ENCODE peak calls at places on chromosomes 4 and X, in seven cellular contexts. F is neural crest cell, K is GM20000, U is fibroblast of lung, T is DND-41, L is fibroblast of mammary gland, S is astrocyte of the cerebellum. Z is an unnamed sample.

GRCh38 chr4:77881460-77882295 is 19.0 kb downstream of the MRPL1 start:
- DNase-seq in U (no peak), T (no peak), S (no peak), K (no peak), L (peak; percentile 71), F (no peak), Z (peak; percentile 20)

GRCh38 chrX:40243699-40244098 is 145.9 kb upstream of the BCOR start:
- DNase-seq in S (no peak), T (no peak), K (no peak), U (no peak), F (peak; percentile 32), L (no peak), Z (no peak)

GRCh38 chr4:56129431-56129861 is 180.7 kb downstream of the CEP135 start:
- DNase-seq in U (peak; percentile 49), F (no peak), K (peak; percentile 5), T (peak; percentile 6), L (no peak), S (no peak), Z (peak; percentile 42)

GRCh38 chrX:154719132-154719675 is 31.7 kb downstream of the GAB3 start:
- DNase-seq in L (peak; percentile 90), U (peak; percentile 84), F (no peak), K (no peak), T (peak; percentile 77), S (no peak), Z (peak; percentile 59)

GRCh38 chr4:122921971-122922876 is at the start of gene NUDT6:
- DNase-seq in T (peak; percentile 56), L (peak; percentile 74), F (peak; percentile 50), U (peak; percentile 66), S (no peak), K (peak; percentile 59), Z (peak; percentile 52)

GRCh38 chrX:63930140-63930539 is 145.1 kb upstream of the ARHGEF9 start:
- DNase-seq in U (no peak), S (no peak), L (peak; percentile 3), K (no peak), T (peak; percentile 7), F (no peak), Z (no peak)

GRCh38 chr4:124386163-124386562 is 326.4 kb downstream of the ANKRD50 start:
- DNase-seq in F (no peak), T (no peak), K (no peak), L (no peak), S (no peak), U (no peak), Z (no peak)

GRCh38 chrX:139388234-139388633 is 142.3 kb upstream of the F9 start:
- DNase-seq in S (no peak), F (no peak), K (no peak), T (no peak), U (peak; percentile 2), L (peak; percentile 28), Z (no peak)

GRCh38 chr4:98838528-98838927 is 90.4 kb downstream of the EIF4E start:
- DNase-seq in T (no peak), K (no peak), S (no peak), F (no peak), L (no peak), U (no peak), Z (no peak)

GRCh38 chr4:26093561-26093960 is 179.5 kb downstream of the SMIM20 start:
- DNase-seq in S (no peak), F (no peak), T (no peak), U (no peak), K (no peak), L (no peak), Z (no peak)

GRCh38 chr4:61992351-61992750 is 792.2 kb downstream of the ADGRL3 start:
- DNase-seq in U (no peak), L (no peak), F (no peak), S (no peak), K (no peak), T (no peak), Z (no peak)

GRCh38 chrX:109389917-109390316 is 92.0 kb downstream of the GUCY2F start:
- DNase-seq in U (no peak), K (no peak), T (no peak), L (no peak), F (no peak), S (no peak), Z (no peak)

GRCh38 chrX:153626863-153627674 is 19.9 kb upstream of the DUSP9 start:
- DNase-seq in F (no peak), L (no peak), K (no peak), T (no peak), U (no peak), S (no peak), Z (no peak)

GRCh38 chr4:152620218-152620617 is 59.6 kb downstream of the TMEM154 start:
- DNase-seq in S (no peak), L (no peak), K (no peak), T (no peak), U (no peak), F (no peak), Z (no peak)

GRCh38 chr4:140220053-140220452 is 66.1 kb upstream of the MAML3 start:
- DNase-seq in U (no peak), F (no peak), L (no peak), K (no peak), S (no peak), T (no peak), Z (no peak)

GRCh38 chrX:134718329-134719317 is 60.4 kb upstream of the PLAC1 start:
- DNase-seq in S (peak; percentile 63), K (no peak), U (peak; percentile 95), F (no peak), T (peak; percentile 55), L (peak; percentile 96), Z (peak; percentile 65)

GRCh38 chr4:8336412-8337075 is 67.0 kb downstream of the HTRA3 start:
- DNase-seq in U (peak; percentile 39), F (no peak), S (no peak), L (peak; percentile 56), T (no peak), K (no peak), Z (no peak)

GRCh38 chr4:100372432-100372831 is 145.4 kb downstream of the EMCN start:
- DNase-seq in S (no peak), U (no peak), K (no peak), T (peak; percentile 18), F (no peak), L (peak; percentile 10), Z (peak; percentile 19)

GRCh38 chr4:177064724-177065394 is 244.8 kb upstream of the NEIL3 start:
- DNase-seq in U (no peak), T (no peak), K (no peak), L (no peak), S (no peak), F (no peak), Z (no peak)
- TF ChIP-seq CTCF in U (no peak), T (no peak), K (no peak), L (no peak), S (no peak), F (no peak), Z (no peak)

GRCh38 chr4:83358410-83358809 is 23.8 kb upstream of the HPSE start:
- DNase-seq in L (peak; percentile 71), T (no peak), K (no peak), U (peak; percentile 88), F (no peak), S (peak; percentile 40), Z (no peak)

GRCh38 chr4:83361416-83362196 is 27.0 kb upstream of the HPSE start:
- DNase-seq in F (no peak), L (no peak), U (peak; percentile 7), T (no peak), S (no peak), K (no peak), Z (no peak)

GRCh38 chr4:83364312-83364711 is 29.7 kb upstream of the HPSE start:
- DNase-seq in S (no peak), K (no peak), T (no peak), U (peak; percentile 31), L (no peak), F (no peak), Z (no peak)

GRCh38 chr4:83360018-83360417 is 25.4 kb upstream of the HPSE start:
- DNase-seq in F (no peak), S (no peak), K (no peak), U (no peak), L (no peak), T (no peak), Z (no peak)

DNA sequence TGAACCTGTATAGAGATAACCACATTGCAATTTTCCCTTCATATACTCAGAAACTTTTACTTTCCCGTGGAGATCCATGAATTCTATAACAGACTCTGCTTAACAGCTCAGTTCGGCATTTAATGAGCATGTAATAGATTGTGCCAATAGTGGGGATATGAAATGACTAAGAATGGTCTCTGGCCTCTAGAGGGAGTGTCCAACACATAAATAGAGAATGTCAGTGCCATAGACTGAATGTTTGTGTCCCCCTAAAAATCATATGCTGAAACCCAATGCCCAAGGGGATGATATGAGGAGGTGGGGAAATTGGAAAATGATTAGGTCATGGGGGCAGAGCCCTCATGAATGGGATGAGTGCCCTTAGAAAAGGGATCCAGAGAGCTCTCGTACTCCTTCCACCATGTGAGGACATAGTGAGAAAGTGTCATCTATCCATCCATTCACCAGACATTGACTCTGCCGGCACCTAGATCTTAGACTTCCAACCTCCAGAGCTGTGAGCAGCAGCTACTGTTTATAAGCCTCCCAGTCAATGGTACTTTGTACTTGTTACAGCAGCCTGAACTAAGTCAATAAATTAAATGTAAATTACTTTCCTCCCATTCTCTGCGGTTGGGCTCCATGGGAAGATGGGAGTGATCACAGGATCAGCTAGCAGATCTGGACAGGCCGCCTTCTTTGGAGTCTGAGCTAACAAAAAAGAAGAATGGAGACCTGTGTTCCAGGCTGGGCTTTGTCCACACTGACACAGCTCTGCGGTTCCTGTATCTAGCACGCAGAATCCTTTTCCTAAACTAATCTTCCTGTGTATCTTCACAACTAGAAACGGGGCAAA is 28.1 kb upstream of the HPSE start:
- DNase-seq in F (no peak), U (peak; percentile 55), S (peak; percentile 38), K (no peak), T (no peak), L (peak; percentile 62), Z (no peak)
- TF ChIP-seq CTCF in F (peak; percentile 50), U (peak; percentile 30), S (peak; percentile 57), K (peak; percentile 12), T (peak; percentile 52), L (peak; percentile 54), Z (peak; percentile 30)

GRCh38 chrX:119391279-119391678 is 7.9 kb upstream of the SLC25A43 start:
- DNase-seq in U (peak; percentile 37), K (no peak), L (peak; percentile 59), T (no peak), S (no peak), F (no peak), Z (peak; percentile 18)
- TF ChIP-seq CTCF in U (peak; percentile 28), K (no peak), L (peak; percentile 48), T (peak; percentile 46), S (peak; percentile 43), F (peak; percentile 29), Z (no peak)

DNA sequence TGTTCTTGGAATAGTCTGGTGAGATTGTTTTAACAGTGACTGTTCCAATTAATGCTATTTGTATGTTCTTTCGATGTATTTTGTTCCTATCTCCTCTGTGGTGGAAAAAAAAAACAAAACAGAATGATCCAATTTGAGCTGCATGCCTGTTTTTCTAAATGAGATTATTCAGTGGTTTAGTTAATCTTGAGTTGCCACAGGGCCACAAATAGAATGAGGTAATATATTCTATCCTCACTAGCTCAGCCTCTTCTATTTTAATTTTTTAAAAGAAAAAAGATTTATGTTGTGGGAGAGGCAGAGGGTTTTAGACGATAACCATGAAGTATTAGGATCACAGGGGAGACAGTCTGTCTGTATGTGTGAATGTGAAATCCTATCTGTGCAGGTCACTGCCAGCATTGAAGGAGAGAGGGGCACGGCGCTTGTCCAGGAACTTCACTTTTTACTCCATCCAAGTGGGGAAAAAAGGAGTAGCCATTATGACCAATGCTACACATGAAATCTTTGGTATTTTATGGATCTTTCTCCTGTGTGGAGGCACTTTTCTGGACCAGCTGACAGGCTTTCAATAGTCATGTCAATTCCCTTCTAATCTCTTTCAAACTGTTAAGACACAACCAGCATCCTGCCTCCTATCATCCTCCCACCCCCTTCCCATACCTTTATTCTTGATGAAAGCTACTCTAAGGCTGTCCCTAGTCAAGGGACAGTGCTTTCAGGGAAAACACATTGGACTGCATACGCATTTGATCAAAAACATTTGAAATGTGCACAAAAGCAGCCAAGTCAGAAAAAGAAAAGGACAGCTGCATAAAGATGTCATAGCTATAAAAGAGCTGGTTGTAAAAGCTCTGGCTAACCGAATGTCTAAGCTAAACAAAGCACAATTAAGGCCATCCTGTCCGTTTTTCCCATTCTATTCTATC is 1063.8 kb upstream of the INTU start:
- DNase-seq in S (no peak), K (no peak), L (no peak), U (no peak), T (no peak), F (no peak), Z (no peak)
- TF ChIP-seq CTCF in S (no peak), K (no peak), L (no peak), U (no peak), T (no peak), F (no peak), Z (no peak)

Z was measured in activated CD8-positive, alpha-beta T cell treated with anti-CD3 and anti-CD28 coated beads for 36 hours.